ENCODE peak calls at places on chromosomes 7 and 10, in seven cellular contexts. Z is H1, M is K562, B is SK-N-SH, P is HepG2, Y is GM12878, F is GM12892. K is an unnamed sample.

GRCh38 chr10:98269435-98269912 is 1.5 kb upstream of the LOXL4 start:
- DNase-seq in P (peak; percentile 83), Y (no peak), B (peak; percentile 56), M (peak; percentile 23), F (no peak), Z (peak; percentile 17), K (no peak)

GRCh38 chr10:103765168-103765567 is 90.2 kb downstream of the SH3PXD2A start:
- DNase-seq in Z (no peak), F (no peak), Y (no peak), M (no peak), P (peak; percentile 34), B (no peak), K (no peak)

GRCh38 chr7:143013473-143013872 is 13.5 kb downstream of the OR9A2 start:
- DNase-seq in M (no peak), Y (no peak), P (no peak), Z (no peak), F (no peak), B (no peak), K (no peak)

GRCh38 chr7:42237162-42237821 is at the start of gene GLI3:
- DNase-seq in M (peak; percentile 66), P (no peak), F (peak; percentile 58), Z (no peak), B (peak; percentile 54), Y (no peak), K (peak; percentile 73)

GRCh38 chr10:116621934-116622655 is 1.3 kb downstream of the PNLIPRP2 start:
- DNase-seq in P (no peak), F (no peak), M (no peak), Z (no peak), B (no peak), Y (no peak), K (no peak)

GRCh38 chr10:65292551-65292950 is 1633.3 kb upstream of the LRRTM3 start:
- DNase-seq in Z (no peak), P (no peak), F (no peak), B (no peak), Y (no peak), M (no peak), K (no peak)

GRCh38 chr10:117224036-117224430 is 16.9 kb upstream of the SLC18A2 start:
- DNase-seq in B (no peak), F (no peak), M (no peak), Z (no peak), P (no peak), Y (no peak), K (no peak)

GRCh38 chr10:110502851-110503301 is 5.2 kb downstream of the DUSP5 start:
- DNase-seq in F (peak; percentile 43), B (no peak), Y (peak; percentile 93), P (no peak), M (no peak), Z (no peak), K (no peak)

GRCh38 chr7:129434846-129435318 is 650 bp downstream of the STRIP2 start:
- DNase-seq in M (peak; percentile 65), Y (no peak), F (peak; percentile 13), B (peak; percentile 76), P (peak; percentile 2), Z (no peak), K (no peak)

GRCh38 chr7:120735791-120736190 is 122.2 kb downstream of the TSPAN12 start:
- DNase-seq in M (no peak), B (no peak), Y (no peak), F (no peak), Z (no peak), P (no peak), K (no peak)

GRCh38 chr10:123559823-123560092 is 106.4 kb upstream of the GPR26 start:
- DNase-seq in M (no peak), Y (no peak), F (no peak), B (no peak), P (no peak), Z (no peak), K (no peak)

GRCh38 chr10:113937756-113938155 is 83.3 kb downstream of the NHLRC2 start:
- DNase-seq in M (no peak), F (no peak), Y (no peak), P (no peak), B (no peak), Z (no peak), K (no peak)

GRCh38 chr10:28120795-28121194 is 121.9 kb upstream of the ODAD2 start:
- DNase-seq in Z (no peak), M (no peak), B (no peak), P (no peak), Y (no peak), F (no peak), K (no peak)

GRCh38 chr7:156120552-156120951 is 308.3 kb upstream of the SHH start:
- DNase-seq in Y (no peak), Z (no peak), B (no peak), F (no peak), P (no peak), M (no peak), K (no peak)

GRCh38 chr10:98534046-98534445 is 87.3 kb upstream of the HPS1 start:
- DNase-seq in M (no peak), P (no peak), Z (no peak), Y (no peak), B (no peak), F (no peak), K (no peak)

GRCh38 chr10:107516349-107516748 is 351.8 kb upstream of the SORCS1 start:
- DNase-seq in Z (no peak), Y (no peak), P (no peak), F (no peak), M (no peak), B (no peak), K (no peak)

GRCh38 chr10:69636273-69636575 is 6.2 kb downstream of the FAM241B start:
- DNase-seq in B (no peak), F (no peak), Z (no peak), M (no peak), P (no peak), Y (no peak), K (no peak)

GRCh38 chr10:86295351-86295750 is 71.2 kb downstream of the GRID1 start:
- DNase-seq in Y (no peak), B (peak; percentile 2), Z (no peak), M (no peak), F (no peak), P (no peak), K (no peak)

GRCh38 chr7:38858281-38858884 is 50.6 kb downstream of the VPS41 start:
- DNase-seq in Z (no peak), P (no peak), Y (no peak), M (no peak), B (no peak), F (no peak), K (no peak)

GRCh38 chr7:113281223-113281622 is 162.9 kb upstream of the SMIM30 start:
- DNase-seq in Y (no peak), F (no peak), P (no peak), M (no peak), B (peak; percentile 45), Z (no peak), K (no peak)

GRCh38 chr7:116210345-116211005 is at the start of gene TES:
- DNase-seq in P (peak; percentile 29), Z (peak; percentile 51), Y (no peak), F (peak; percentile 66), M (peak; percentile 97), B (peak; percentile 97), K (peak; percentile 76)

GRCh38 chr7:27277628-27278027 is 35.0 kb downstream of the EVX1 start:
- DNase-seq in Z (no peak), Y (no peak), M (no peak), F (no peak), B (no peak), P (peak; percentile 35), K (no peak)
- TF ChIP-seq TAF1 in Z (no peak), Y (no peak), M (no peak), F (no peak), B (no peak), P (no peak), K (no peak)

GRCh38 chr10:96122824-96123223 is 7.3 kb upstream of the ZNF518A start:
- DNase-seq in F (no peak), Y (no peak), P (no peak), B (no peak), M (no peak), Z (no peak), K (no peak)

GRCh38 chr10:96129387-96130325 is at the start of gene ZNF518A:
- DNase-seq in B (peak; percentile 88), M (peak; percentile 68), P (peak; percentile 90), Z (peak; percentile 92), Y (peak; percentile 82), F (peak; percentile 65), K (peak; percentile 56)

GRCh38 chr10:96125142-96125515 is 5.0 kb upstream of the ZNF518A start:
- DNase-seq in Z (no peak), M (no peak), Y (no peak), B (no peak), P (peak; percentile 48), F (no peak), K (no peak)

GRCh38 chr10:96118604-96119450 is 11.3 kb upstream of the ZNF518A start:
- DNase-seq in F (no peak), B (no peak), P (peak; percentile 24), Y (no peak), M (no peak), Z (no peak), K (no peak)

GRCh38 chr10:96124230-96125141 is 5.6 kb upstream of the ZNF518A start:
- DNase-seq in B (peak; percentile 30), M (peak; percentile 73), F (no peak), Z (peak; percentile 29), P (peak; percentile 74), Y (no peak), K (no peak)
- TF ChIP-seq TAF1 in B (no peak), M (peak; percentile 63), F (no peak), Z (peak; percentile 55), P (peak; percentile 75), Y (no peak), K (no peak)

GRCh38 chr7:84136809-84137208 is 57.8 kb downstream of the SEMA3A start:
- DNase-seq in B (no peak), M (no peak), Z (no peak), F (no peak), Y (no peak), P (no peak), K (no peak)

GRCh38 chr7:84137812-84138211 is 56.8 kb downstream of the SEMA3A start:
- DNase-seq in B (no peak), P (no peak), M (no peak), Z (no peak), Y (no peak), F (no peak), K (no peak)

GRCh38 chr7:84136336-84136735 is 58.3 kb downstream of the SEMA3A start:
- DNase-seq in Z (no peak), P (no peak), F (no peak), Y (no peak), M (no peak), B (no peak), K (no peak)

GRCh38 chr7:84142726-84143125 is 51.9 kb downstream of the SEMA3A start:
- DNase-seq in F (no peak), M (no peak), B (no peak), Y (no peak), P (no peak), Z (no peak), K (no peak)

GRCh38 chr7:84139986-84140729 is 54.4 kb downstream of the SEMA3A start:
- DNase-seq in Y (no peak), Z (no peak), P (peak; percentile 79), F (no peak), B (no peak), M (no peak), K (no peak)
- TF ChIP-seq TAF1 in Y (no peak), Z (no peak), P (no peak), F (no peak), B (no peak), M (no peak), K (no peak)

DNA sequence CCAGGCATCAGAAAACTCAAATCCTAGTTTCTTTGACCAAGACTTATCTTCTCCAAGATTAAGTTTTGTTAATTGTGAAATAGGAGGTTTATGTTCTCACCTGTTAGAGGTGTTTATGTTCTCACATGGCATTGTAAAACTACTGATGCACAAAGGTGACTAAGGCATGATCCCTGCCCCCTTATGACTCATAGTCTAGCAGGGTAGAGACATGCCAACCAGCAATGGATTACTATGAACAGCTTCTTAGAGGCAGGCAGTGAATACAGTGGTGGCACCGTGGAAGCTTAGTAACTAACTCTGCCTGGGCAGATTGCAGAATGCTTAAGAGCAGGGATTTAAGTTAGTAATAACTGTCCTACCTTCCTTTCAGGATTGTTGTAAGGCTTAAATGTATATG is 400.9 kb downstream of the SORCS3 start:
- DNase-seq in F (no peak), Z (no peak), B (no peak), Y (no peak), M (no peak), P (no peak), K (no peak)
- TF ChIP-seq TAF1 in F (no peak), Z (no peak), B (no peak), Y (no peak), M (no peak), P (no peak), K (no peak)